ENCODE peak calls at places on chromosome 2, in six cellular contexts. L is NCI-H460; B is activated CD8-positive, alpha-beta memory T cell treated with anti-CD3 and anti-CD28 coated beads for 24 hours; N is NCI-H345; J is hypothalamus; I is glutamatergic neuron. U is an unnamed sample.

GRCh38 chr2:173196080-173196479 is 120.4 kb downstream of the MAP3K20 start:
- DNase-seq in L (no peak), B (no peak), N (no peak), J (no peak), I (no peak), U (no peak)

GRCh38 chr2:40363631-40364030 is 88.3 kb downstream of the SLC8A1 start:
- DNase-seq in L (peak; percentile 63), B (no peak), N (peak; percentile 32), J (no peak), I (no peak), U (no peak)

GRCh38 chr2:188292446-188293239 is 969 bp downstream of the GULP1 start:
- DNase-seq in L (peak; percentile 82), B (no peak), N (peak; percentile 78), J (peak; percentile 43), I (peak; percentile 67), U (peak; percentile 31)

GRCh38 chr2:9952286-9952737 is 819 bp downstream of the GRHL1 start:
- DNase-seq in L (no peak), B (no peak), N (peak; percentile 31), J (no peak), I (no peak), U (no peak)

GRCh38 chr2:17901246-17901645 is 22.8 kb downstream of the KCNS3 start:
- DNase-seq in L (no peak), B (no peak), N (peak; percentile 98), J (no peak), I (no peak), U (no peak)

GRCh38 chr2:222303045-222303827 is 4.4 kb upstream of the PAX3 start:
- DNase-seq in L (no peak), B (no peak), N (no peak), J (no peak), I (no peak), U (no peak)

GRCh38 chr2:61161888-61162287 is at the start of gene C2orf74:
- DNase-seq in L (no peak), B (no peak), N (no peak), J (no peak), I (no peak), U (no peak)

GRCh38 chr2:80303825-80304521 is 579 bp downstream of the LRRTM1 start:
- DNase-seq in L (no peak), B (no peak), N (peak; percentile 37), J (peak; percentile 24), I (peak; percentile 75), U (no peak)

GRCh38 chr2:158138255-158138654 is 36.6 kb downstream of the UPP2 start:
- DNase-seq in L (no peak), B (no peak), N (no peak), J (no peak), I (no peak), U (no peak)

GRCh38 chr2:221309888-221310287 is 262.2 kb downstream of the EPHA4 start:
- DNase-seq in L (no peak), B (no peak), N (no peak), J (no peak), I (no peak), U (no peak)

GRCh38 chr2:102253753-102254150 is 57.6 kb upstream of the IL1RL1 start:
- DNase-seq in L (no peak), B (no peak), N (no peak), J (no peak), I (no peak), U (no peak)

GRCh38 chr2:170354855-170355649 is 177.1 kb downstream of the MYO3B start:
- DNase-seq in L (no peak), B (no peak), N (peak; percentile 83), J (no peak), I (no peak), U (peak; percentile 17)

GRCh38 chr2:231250146-231250545 is 51.7 kb downstream of the ARMC9 start:
- DNase-seq in L (no peak), B (no peak), N (no peak), J (no peak), I (no peak), U (no peak)

GRCh38 chr2:82781516-82781915 is 1677.6 kb downstream of the SUCLG1 start:
- DNase-seq in L (no peak), B (no peak), N (no peak), J (no peak), I (no peak), U (peak; percentile 22)

GRCh38 chr2:179913809-179914208 is 52.4 kb upstream of the ZNF385B start:
- DNase-seq in L (no peak), B (no peak), N (no peak), J (no peak), I (no peak), U (no peak)

U was measured in putamen.